ENCODE peak calls at places on chromosome 17, in eight cellular contexts. Q is anterior cingulate cortex; U is SK-MEL-5; L is thoracic aorta; X is HT1080; W is uterus; C is stimulated activated CD8-positive, alpha-beta memory T cell treated with anti-CD3 and anti-CD28 coated beads, Interleukin-15, amount 100 ng/mL, for 24 hours; T is CD4-positive, alpha-beta T cell. R is an unnamed sample.

GRCh38 chr17:51486091-51486490 is 225.7 kb downstream of the UTP18 start:
- DNase-seq in X (no peak), C (no peak), L (no peak), W (no peak), U (no peak), Q (no peak), T (no peak), R (no peak)

GRCh38 chr17:79812206-79812968 is 15.5 kb upstream of the CBX8 start:
- DNase-seq in T (no peak), Q (no peak), L (no peak), C (no peak), U (no peak), W (no peak), X (no peak), R (no peak)

GRCh38 chr17:71029246-71029645 is 859.9 kb downstream of the KCNJ2 start:
- DNase-seq in U (no peak), W (no peak), T (no peak), L (no peak), Q (no peak), C (no peak), X (no peak), R (no peak)

GRCh38 chr17:58189436-58190146 is 2.9 kb upstream of the EPX start:
- DNase-seq in X (peak; percentile 85), L (no peak), C (no peak), W (no peak), T (no peak), U (no peak), Q (no peak), R (peak; percentile 75)

GRCh38 chr17:38898812-38899348 is 26.5 kb upstream of the LASP1NB start:
- DNase-seq in Q (no peak), X (peak; percentile 79), L (no peak), U (no peak), W (no peak), T (peak; percentile 83), C (peak; percentile 50), R (no peak)

GRCh38 chr17:33303254-33303653 is 10.2 kb upstream of the ASIC2 start:
- DNase-seq in Q (no peak), C (no peak), U (no peak), X (no peak), T (no peak), L (no peak), W (no peak), R (no peak)

GRCh38 chr17:44933824-44934744 is 13.5 kb downstream of the KIF18B start:
- DNase-seq in W (no peak), X (no peak), C (no peak), L (no peak), T (no peak), Q (no peak), U (no peak), R (no peak)

GRCh38 chr17:32519769-32520701 is 33.2 kb downstream of the CDK5R1 start:
- DNase-seq in C (no peak), W (no peak), T (peak; percentile 67), X (no peak), U (peak; percentile 29), L (no peak), Q (no peak), R (no peak)

GRCh38 chr17:17767497-17768286 is 69.1 kb downstream of the SREBF1 start:
- DNase-seq in Q (no peak), C (no peak), T (no peak), W (no peak), L (no peak), U (no peak), X (no peak), R (no peak)

GRCh38 chr17:28008526-28008925 is 34.0 kb upstream of the NLK start:
- DNase-seq in L (no peak), T (no peak), W (no peak), U (peak; percentile 44), C (no peak), X (peak; percentile 51), Q (no peak), R (peak; percentile 46)

GRCh38 chr17:66775262-66775661 is 59.7 kb upstream of the CACNG5 start:
- DNase-seq in U (no peak), L (no peak), X (no peak), T (no peak), Q (no peak), C (no peak), W (no peak), R (no peak)

GRCh38 chr17:51119415-51120356 is 982 bp downstream of the SPAG9 start:
- DNase-seq in X (peak; percentile 52), U (peak; percentile 78), L (no peak), C (peak; percentile 6), W (peak; percentile 43), T (peak; percentile 10), Q (peak; percentile 5), R (no peak)

GRCh38 chr17:82582208-82582607 is 62.7 kb downstream of the FOXK2 start:
- DNase-seq in Q (no peak), W (no peak), L (no peak), X (no peak), U (no peak), C (no peak), T (no peak), R (no peak)

GRCh38 chr17:71910002-71910401 is 210.8 kb upstream of the SOX9 start:
- DNase-seq in Q (no peak), X (no peak), L (no peak), W (no peak), U (no peak), T (no peak), C (no peak), R (no peak)

GRCh38 chr17:12765544-12765943 is 23.8 kb upstream of the ARHGAP44 start:
- DNase-seq in X (peak; percentile 39), U (no peak), Q (no peak), L (peak; percentile 64), C (no peak), W (peak; percentile 63), T (no peak), R (peak; percentile 46)

GRCh38 chr17:50261051-50261915 is 13.0 kb upstream of the TMEM92 start:
- DNase-seq in W (no peak), L (no peak), Q (no peak), C (no peak), X (no peak), T (no peak), U (no peak), R (no peak)